ENCODE peak calls at places on chromosomes 16 and 17, in six cellular contexts. O is right cardiac atrium; V is aorta; R is activated naive CD8-positive, alpha-beta T cell treated with anti-CD3 and anti-CD28 coated beads, Interleukin-2, amount 10 ng/mL, durations not matched to agents 7 days and 5 days; L is SK-N-SH treated with all-trans-retinoic acid at 6 μM for 48 hours; D is pancreas. X is an unnamed sample.
A peak's percentile ranks its signal among the peaks of the same experiment; 100 is the strongest.

GRCh38 chr17:6599364-6599763 is 41.1 kb downstream of the KIAA0753 start:
- ATAC-seq in R (no peak), D (no peak), L (no peak), O (peak; percentile 60), V (no peak), X (no peak)

GRCh38 chr16:26643519-26643918 is 423.2 kb upstream of the C16orf82 start:
- ATAC-seq in D (no peak), O (no peak), V (no peak), L (no peak), R (no peak), X (peak; percentile 12)

GRCh38 chr17:63950940-63951907 is 19.1 kb upstream of the CD79B start:
- ATAC-seq in D (peak; percentile 64), O (no peak), R (no peak), V (no peak), L (no peak), X (no peak)

GRCh38 chr17:48125829-48126612 is 18.5 kb downstream of the SNX11 start:
- ATAC-seq in D (no peak), O (no peak), V (no peak), R (no peak), L (no peak), X (no peak)

GRCh38 chr17:45230787-45231480 is 9.2 kb downstream of the FMNL1 start:
- ATAC-seq in R (no peak), O (no peak), D (no peak), V (no peak), L (no peak), X (no peak)

GRCh38 chr17:74466111-74466784 is at the start of gene CD300A:
- ATAC-seq in D (no peak), R (no peak), L (no peak), O (peak; percentile 38), V (peak; percentile 23), X (peak; percentile 10)

GRCh38 chr17:82570282-82570681 is 50.8 kb downstream of the FOXK2 start:
- ATAC-seq in R (no peak), D (no peak), L (no peak), V (no peak), O (peak; percentile 12), X (no peak)

GRCh38 chr16:309476-309875 is 26.5 kb downstream of the PDIA2 start:
- ATAC-seq in V (no peak), D (no peak), L (no peak), O (no peak), R (peak; percentile 92), X (no peak)

GRCh38 chr16:19284207-19284606 is 1.3 kb upstream of the CLEC19A start:
- ATAC-seq in R (no peak), O (no peak), L (peak; percentile 59), V (no peak), D (peak; percentile 95), X (peak; percentile 54)